ENCODE peak calls at places on chromosomes 5 and 9, in six cellular contexts. P is Peyer's patch, A is lung, I is breast epithelium, L is IMR-90, V is endodermal cell. B is an unnamed sample.

GRCh38 chr9:95511232-95511951 is 5.4 kb downstream of the PTCH1 start:
- DNase-seq in V (peak; percentile 93), I (no peak), L (peak; percentile 70), A (peak; percentile 81), P (peak; percentile 87), B (no peak)

GRCh38 chr5:8470489-8470888 is 601.5 kb downstream of the MTRR start:
- DNase-seq in V (no peak), P (no peak), A (no peak), L (no peak), I (no peak), B (no peak)

GRCh38 chr5:65883461-65883860 is 42.9 kb upstream of the ERBIN start:
- DNase-seq in V (no peak), P (no peak), A (no peak), L (no peak), I (no peak), B (no peak)

GRCh38 chr5:172104021-172104420 is 84.0 kb downstream of the STK10 start:
- DNase-seq in P (no peak), I (no peak), A (no peak), L (no peak), V (no peak), B (no peak)

GRCh38 chr9:110672873-110673508 is 4.4 kb downstream of the MUSK start:
- DNase-seq in I (no peak), P (no peak), A (no peak), V (no peak), L (no peak), B (no peak)

GRCh38 chr5:136028782-136029742 is at the start of gene TGFBI:
- DNase-seq in A (peak; percentile 60), V (peak; percentile 90), I (no peak), L (peak; percentile 67), P (peak; percentile 75), B (no peak)

GRCh38 chr5:175846332-175846731 is 25.0 kb upstream of the CPLX2 start:
- DNase-seq in P (no peak), L (no peak), I (no peak), V (no peak), A (no peak), B (no peak)

GRCh38 chr5:177472460-177473441 is 683 bp downstream of the DBN1 start:
- DNase-seq in A (no peak), L (no peak), P (no peak), V (peak; percentile 75), I (no peak), B (no peak)

GRCh38 chr9:112925058-112925641 is 34.5 kb upstream of the SLC46A2 start:
- DNase-seq in P (no peak), A (no peak), L (peak; percentile 23), V (peak; percentile 68), I (no peak), B (no peak)

GRCh38 chr5:10552183-10553143 is 11.4 kb upstream of the ANKRD33B start:
- DNase-seq in P (no peak), L (peak; percentile 37), V (peak; percentile 55), A (no peak), I (no peak), B (no peak)

GRCh38 chr9:76615149-76615548 is 149.1 kb upstream of the PCA3 start:
- DNase-seq in V (no peak), P (peak; percentile 51), I (no peak), A (no peak), L (peak; percentile 21), B (no peak)

GRCh38 chr9:137434498-137435380 is 6.4 kb downstream of the ENTPD8 start:
- DNase-seq in L (no peak), V (no peak), A (no peak), P (peak; percentile 59), I (no peak), B (no peak)

GRCh38 chr9:37410969-37411785 is 11.3 kb upstream of the GRHPR start:
- DNase-seq in P (no peak), V (peak; percentile 81), I (no peak), L (peak; percentile 15), A (no peak), B (no peak)
- TF ChIP-seq CTCF in P (no peak), V (peak; percentile 65), I (no peak), L (peak; percentile 48), A (no peak), B (no peak)

GRCh38 chr5:5933651-5934050 is 444.7 kb downstream of the MED10 start:
- DNase-seq in V (peak; percentile 55), I (no peak), L (no peak), P (no peak), A (no peak), B (peak; percentile 85)
- H3K4me1 ChIP-seq in V (no peaks in the 10 kb centered on the region), I (no peaks in the 10 kb centered on the region), L (no peaks in the 10 kb centered on the region), P (no peaks in the 10 kb centered on the region), A (no peaks in the 10 kb centered on the region), B (no peaks in the 10 kb centered on the region)

DNA sequence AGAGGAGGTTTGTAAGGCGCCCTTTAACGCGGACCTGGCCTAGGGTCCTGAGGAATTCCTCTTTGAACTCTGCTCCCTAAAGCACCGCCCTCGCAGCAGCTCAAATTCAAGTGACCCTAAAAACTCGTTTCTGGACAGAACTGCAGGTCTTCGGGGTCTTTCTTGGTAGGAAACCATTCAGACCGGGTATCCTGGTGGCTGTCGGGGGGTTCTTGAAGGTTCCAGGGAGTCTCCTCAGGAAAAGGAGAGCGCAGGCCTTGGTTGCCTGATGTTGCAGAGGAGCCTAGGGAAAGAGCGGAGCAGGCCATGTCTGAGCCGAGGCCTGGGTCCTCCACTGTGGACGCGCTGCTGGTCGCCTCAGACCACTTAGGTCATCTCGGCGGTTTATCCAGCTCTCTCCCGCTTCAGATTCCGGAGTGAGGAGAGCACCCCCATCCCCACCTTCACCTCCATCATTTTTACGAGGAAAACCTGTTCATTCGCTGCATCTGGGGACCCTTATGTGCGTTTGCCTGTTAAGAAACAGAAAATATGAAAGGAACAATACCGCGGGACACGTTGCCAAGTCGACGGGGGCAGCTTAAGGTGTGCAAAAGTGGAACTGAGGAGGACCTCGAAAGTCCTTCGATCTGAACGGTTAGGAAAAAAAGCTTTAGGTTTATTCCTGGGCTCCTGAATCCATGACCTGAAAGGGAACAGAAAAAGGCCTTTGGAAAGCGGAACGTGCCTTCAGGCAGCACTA is 299.4 kb downstream of the PARP8 start:
- DNase-seq in L (no peak), V (peak; percentile 69), I (no peak), P (no peak), A (no peak), B (no peak)
- H3K4me3 ChIP-seq in L (no peak overlapping the region), V (peak overlapping the region; percentile 78), I (no peak overlapping the region), P (no peak overlapping the region), A (no peak overlapping the region), B (no peak overlapping the region)

GRCh38 chr5:132802044-132802684 is 10.9 kb upstream of the SOWAHA start:
- DNase-seq in P (no peak), I (no peak), V (peak; percentile 22), L (no peak), A (no peak), B (no peak)
- TF ChIP-seq CTCF in P (peak; percentile 16), I (no peak), V (no peak), L (no peak), A (no peak), B (no peak)

GRCh38 chr5:158991391-158991790 is 108.3 kb downstream of the EBF1 start:
- DNase-seq in P (no peak), I (no peak), L (peak; percentile 6), V (no peak), A (no peak), B (no peak)

GRCh38 chr5:158988987-158989624 is 110.6 kb downstream of the EBF1 start:
- DNase-seq in L (no peak), V (no peak), P (no peak), I (no peak), A (no peak), B (no peak)

GRCh38 chr5:158985492-158985891 is 114.2 kb downstream of the EBF1 start:
- DNase-seq in I (no peak), A (no peak), V (no peak), P (no peak), L (no peak), B (no peak)

GRCh38 chr5:158990979-158991378 is 108.7 kb downstream of the EBF1 start:
- DNase-seq in V (no peak), L (no peak), P (no peak), I (no peak), A (no peak), B (no peak)

GRCh38 chr5:158987231-158987630 is 112.5 kb downstream of the EBF1 start:
- DNase-seq in L (no peak), P (no peak), I (no peak), V (no peak), A (no peak), B (no peak)
- H3K4me1 ChIP-seq in L (no peaks in the 10 kb centered on the region), P (no peaks in the 10 kb centered on the region), I (no peaks in the 10 kb centered on the region), V (no peaks in the 10 kb centered on the region), A (peaks cover 6% of the 10 kb centered on the region), B (peaks cover 32% of the 10 kb centered on the region)

GRCh38 chr5:28523416-28523815 is 1485.0 kb upstream of the CDH9 start:
- DNase-seq in V (no peak), I (no peak), A (no peak), L (no peak), P (no peak), B (no peak)
- H3K4me3 ChIP-seq in V (no peak overlapping the region), I (no peak overlapping the region), A (no peak overlapping the region), L (no peak overlapping the region), P (no peak overlapping the region), B (no peak overlapping the region)